ENCODE peak calls at places on chromosomes 13 and 19, in nine cellular contexts. I, G, P, T, Z, B, K, M and H are unnamed samples.

GRCh38 chr19:56476671-56477428 is at the start of gene ZNF667:
- DNase-seq in I (peak; percentile 18), G (peak; percentile 59), P (no peak), T (peak; percentile 74), Z (peak; percentile 67), B (peak; percentile 61), K (no peak), M (peak; percentile 13), H (no peak)

GRCh38 chr13:105587786-105588185 is 947.7 kb downstream of the EFNB2 start:
- DNase-seq in I (no peak), G (peak; percentile 2), P (no peak), T (no peak), Z (no peak), B (peak; percentile 46), K (peak; percentile 19), M (no peak), H (no peak)

GRCh38 chr19:21308778-21309177 is 20.4 kb downstream of the ZNF708 start:
- DNase-seq in I (no peak), G (no peak), P (no peak), T (no peak), Z (no peak), B (peak; percentile 50), K (no peak), M (no peak), H (no peak)

GRCh38 chr13:20291037-20291436 is 58.9 kb upstream of the GJB6 start:
- DNase-seq in I (no peak), G (no peak), P (no peak), T (no peak), Z (no peak), B (no peak), K (no peak), M (no peak), H (no peak)

GRCh38 chr19:12703056-12703455 is 6.6 kb upstream of the FBXW9 start:
- DNase-seq in I (peak; percentile 53), G (peak; percentile 43), P (peak; percentile 50), T (no peak), Z (peak; percentile 27), B (peak; percentile 61), K (peak; percentile 66), M (no peak), H (no peak)

GRCh38 chr13:112438515-112438914 is 62.4 kb downstream of the SPACA7 start:
- DNase-seq in I (no peak), G (no peak), P (no peak), T (no peak), Z (no peak), B (no peak), K (no peak), M (no peak), H (no peak)

GRCh38 chr19:49677232-49677881 is at the start of gene PRMT1:
- DNase-seq in I (no peak), G (no peak), P (peak; percentile 51), T (peak; percentile 77), Z (no peak), B (no peak), K (peak; percentile 76), M (no peak), H (peak; percentile 34)

GRCh38 chr13:40986328-40986856 is 32.7 kb downstream of the ELF1 start:
- DNase-seq in I (peak; percentile 77), G (peak; percentile 76), P (no peak), T (no peak), Z (peak; percentile 42), B (peak; percentile 51), K (peak; percentile 19), M (no peak), H (no peak)

GRCh38 chr13:98823442-98823841 is 71.0 kb upstream of the SLC15A1 start:
- DNase-seq in I (no peak), G (no peak), P (no peak), T (no peak), Z (no peak), B (no peak), K (no peak), M (no peak), H (no peak)

GRCh38 chr13:60267498-60268202 is 103.9 kb upstream of the DIAPH3 start:
- DNase-seq in I (no peak), G (no peak), P (no peak), T (peak; percentile 16), Z (peak; percentile 1), B (peak; percentile 3), K (peak; percentile 2), M (no peak), H (no peak)

GRCh38 chr13:98557934-98558630 is 18.8 kb downstream of the STK24 start:
- DNase-seq in I (no peak), G (peak; percentile 75), P (no peak), T (no peak), Z (no peak), B (peak; percentile 53), K (no peak), M (no peak), H (no peak)

GRCh38 chr19:18879579-18880373 is 16.2 kb downstream of the CERS1 start:
- DNase-seq in I (no peak), G (no peak), P (no peak), T (no peak), Z (no peak), B (peak; percentile 24), K (peak; percentile 64), M (no peak), H (no peak)

GRCh38 chr19:43078311-43078710 is 4.2 kb downstream of the PSG2 start:
- DNase-seq in I (no peak), G (peak; percentile 81), P (no peak), T (no peak), Z (peak; percentile 88), B (peak; percentile 85), K (no peak), M (no peak), H (no peak)

DNA sequence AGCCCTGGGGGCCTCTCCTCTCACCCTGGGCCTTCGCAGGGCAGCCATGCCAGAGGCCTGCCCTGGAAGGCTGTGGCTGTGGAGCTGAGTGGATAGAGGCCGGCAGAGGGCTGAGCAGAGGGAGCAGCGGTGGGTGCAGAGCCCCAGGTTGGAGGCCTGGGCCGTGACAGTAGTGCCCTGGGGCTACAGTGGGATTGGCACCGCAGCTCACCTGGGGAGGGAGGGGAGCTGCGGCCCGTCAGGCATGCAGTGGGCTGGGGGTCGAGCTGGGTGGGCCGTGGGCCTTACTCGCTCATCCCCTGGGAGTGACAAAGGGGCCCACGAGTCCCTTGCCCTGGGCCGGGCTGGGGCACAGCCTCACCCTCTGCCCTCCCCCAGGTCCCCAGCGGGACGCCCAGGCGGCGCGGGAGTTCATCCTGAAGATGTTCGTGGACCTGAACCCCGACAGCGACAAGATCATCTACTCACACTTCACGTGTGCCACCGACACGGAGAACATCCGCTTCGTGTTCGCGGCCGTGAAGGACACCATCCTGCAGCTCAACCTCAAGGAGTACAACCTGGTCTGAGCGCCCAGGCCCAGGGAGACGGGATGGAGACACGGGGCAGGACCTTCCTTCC is 15.1 kb upstream of the GNA15 start:
- DNase-seq in I (no peak), G (no peak), P (no peak), T (no peak), Z (no peak), B (no peak), K (no peak), M (no peak), H (no peak)
- TF ChIP-seq CTCF in I (no peak), G (no peak), P (no peak), T (no peak), Z (no peak), B (no peak), K (no peak), M (no peak), H (no peak)

DNA sequence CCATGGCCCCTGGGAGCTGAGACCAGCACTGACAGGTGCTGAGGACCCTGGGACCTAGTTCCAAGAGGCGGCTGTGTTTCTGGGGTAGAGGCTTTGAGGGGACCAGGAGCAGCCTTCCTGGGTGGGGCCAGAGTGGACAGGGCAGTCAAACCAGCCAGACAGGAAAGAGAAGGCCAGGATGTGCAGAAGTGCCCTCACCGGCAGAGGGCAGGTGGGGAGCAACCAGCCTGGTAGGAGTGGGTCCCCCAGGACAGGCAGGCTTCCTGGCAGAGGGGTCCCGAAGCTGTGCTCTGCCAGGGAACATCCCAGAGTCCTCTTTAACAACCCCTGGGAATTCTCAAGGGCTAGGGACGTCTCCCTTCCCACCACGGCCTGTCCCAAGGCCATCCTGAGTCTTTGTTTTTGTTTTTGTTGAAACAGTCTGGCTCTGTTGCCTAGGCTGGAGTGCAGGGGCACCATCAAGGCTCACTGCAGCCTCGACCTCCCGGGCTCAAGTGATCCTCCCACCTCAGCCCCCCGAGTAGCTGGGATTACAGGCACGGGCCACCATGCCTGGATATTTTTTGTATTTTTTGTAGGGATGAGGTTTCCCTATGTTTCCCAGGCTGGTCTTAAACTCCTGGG is 3.0 kb upstream of the HIPK4 start:
- DNase-seq in I (no peak), G (no peak), P (no peak), T (no peak), Z (no peak), B (peak; percentile 25), K (peak; percentile 67), M (no peak), H (no peak)
- TF ChIP-seq CTCF in I (no peak), G (peak; percentile 18), P (no peak), T (no peak), Z (peak; percentile 36), B (peak; percentile 43), K (peak; percentile 49), M (peak; percentile 20), H (no peak)

GRCh38 chr19:1365964-1366695 is 17.6 kb upstream of the NDUFS7 start:
- DNase-seq in I (no peak), G (no peak), P (no peak), T (no peak), Z (no peak), B (no peak), K (no peak), M (no peak), H (no peak)
- TF ChIP-seq CTCF in I (no peak), G (no peak), P (no peak), T (no peak), Z (no peak), B (no peak), K (no peak), M (no peak), H (no peak)

DNA sequence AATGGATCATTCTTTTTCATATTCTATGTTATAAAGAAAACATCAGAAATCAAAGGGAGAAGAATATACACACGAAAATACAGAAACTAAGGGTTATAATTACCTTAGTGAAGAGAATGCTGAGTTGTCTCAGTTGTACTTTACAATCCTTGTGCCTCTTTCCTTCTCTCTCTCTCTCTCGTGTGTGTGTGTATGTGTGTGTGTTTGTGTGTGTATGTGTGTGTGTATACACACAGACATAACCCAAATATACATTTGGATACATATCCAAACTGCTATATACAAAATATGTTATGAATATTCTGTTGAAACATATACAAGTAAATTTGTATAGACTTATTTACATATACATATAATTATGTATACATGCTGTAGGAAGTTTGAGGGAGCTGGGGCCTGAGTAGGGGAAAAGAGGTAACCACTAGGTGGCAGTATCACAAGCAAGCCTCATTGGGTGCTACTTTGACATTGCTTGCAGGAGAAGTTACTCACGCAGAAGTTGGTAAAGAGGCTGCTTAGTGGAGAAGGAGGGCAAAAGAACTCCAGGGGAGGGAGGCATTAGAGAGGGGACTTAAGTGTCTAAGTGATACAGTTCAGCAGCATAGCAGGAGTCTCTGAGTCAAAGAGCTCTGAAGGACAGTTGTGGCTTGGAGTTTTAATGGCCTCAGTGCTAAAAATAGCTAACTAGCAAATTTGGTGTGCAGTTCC is 465.1 kb upstream of the PCDH20 start:
- DNase-seq in I (peak; percentile 34), G (peak; percentile 5), P (no peak), T (peak; percentile 3), Z (no peak), B (peak; percentile 13), K (peak; percentile 34), M (no peak), H (no peak)
- TF ChIP-seq CTCF in I (peak; percentile 64), G (peak; percentile 19), P (peak; percentile 68), T (no peak), Z (peak; percentile 43), B (peak; percentile 39), K (peak; percentile 13), M (peak; percentile 21), H (peak; percentile 59)